ENCODE peak calls at places on chromosomes 5 and 9, in five cellular contexts. F is fibroblast of lung; A is CD4-positive, CD25-positive, alpha-beta regulatory T cell; O is choroid plexus epithelial cell; H is GM23248. D is an unnamed sample.
A peak's percentile ranks its signal among the peaks of the same experiment; 100 is the strongest.

GRCh38 chr5:145228564-145228963 is 606.6 kb downstream of the PRELID2 start:
- DNase-seq in F (no peak), O (no peak), A (no peak), H (no peak), D (no peak)

GRCh38 chr5:177309351-177310191 is 2.1 kb downstream of the MXD3 start:
- DNase-seq in H (peak; percentile 72), O (peak; percentile 81), A (peak; percentile 64), F (peak; percentile 58), D (peak; percentile 66)

GRCh38 chr5:54013556-54014157 is 296.7 kb downstream of the ARL15 start:
- DNase-seq in A (no peak), H (peak; percentile 95), O (peak; percentile 94), F (peak; percentile 89), D (no peak)

GRCh38 chr9:108691614-108692013 is 164.2 kb downstream of the ACTL7B start:
- DNase-seq in F (no peak), O (no peak), A (no peak), H (no peak), D (no peak)

GRCh38 chr5:61051267-61051666 is 106.3 kb downstream of the NDUFAF2 start:
- DNase-seq in A (no peak), F (peak; percentile 72), O (peak; percentile 74), H (peak; percentile 65), D (no peak)

GRCh38 chr5:7815757-7816534 is 35.0 kb downstream of the CFAP90 start:
- DNase-seq in A (peak; percentile 23), H (peak; percentile 81), O (peak; percentile 81), F (peak; percentile 61), D (peak; percentile 15)

GRCh38 chr5:14405267-14405666 is 176.3 kb upstream of the OTULINL start:
- DNase-seq in O (no peak), F (peak; percentile 62), A (no peak), H (no peak), D (no peak)

GRCh38 chr5:126921471-126922091 is 108.8 kb downstream of the MARCHF3 start:
- DNase-seq in O (no peak), F (no peak), H (no peak), A (no peak), D (no peak)

GRCh38 chr5:106311230-106311629 is 1359.5 kb downstream of the EFNA5 start:
- DNase-seq in F (peak; percentile 44), H (no peak), A (no peak), O (peak; percentile 87), D (no peak)

GRCh38 chr5:141313711-141314110 is 6.9 kb downstream of the TAF7 start:
- DNase-seq in F (no peak), O (no peak), H (no peak), A (no peak), D (no peak)

GRCh38 chr9:129798973-129799372 is 4.0 kb upstream of the TOR1B start:
- DNase-seq in H (no peak), A (no peak), O (no peak), F (no peak), D (no peak)

GRCh38 chr5:37837101-37838032 is 2.5 kb downstream of the GDNF start:
- DNase-seq in H (peak; percentile 95), O (peak; percentile 80), F (peak; percentile 74), A (no peak), D (peak; percentile 37)

GRCh38 chr9:83670381-83670780 is 37.4 kb downstream of the UBQLN1 start:
- DNase-seq in O (no peak), H (no peak), F (no peak), A (no peak), D (no peak)

GRCh38 chr9:105259731-105260612 is 15.5 kb downstream of the SLC44A1 start:
- DNase-seq in A (no peak), O (no peak), H (no peak), F (peak; percentile 9), D (no peak)

GRCh38 chr5:168328804-168329203 is 37.4 kb downstream of the WWC1 start:
- DNase-seq in A (no peak), O (peak; percentile 50), H (no peak), F (no peak), D (no peak)

GRCh38 chr5:81247441-81247972 is 14.4 kb downstream of the CKMT2 start:
- DNase-seq in A (no peak), O (peak; percentile 55), H (peak; percentile 50), F (peak; percentile 84), D (no peak)

GRCh38 chr5:430214-430925 is 12.6 kb upstream of the EXOC3 start:
- DNase-seq in O (no peak), A (no peak), F (no peak), H (no peak), D (no peak)

GRCh38 chr9:101269596-101270324 is 115.0 kb downstream of the BAAT start:
- DNase-seq in A (no peak), F (no peak), O (no peak), H (no peak), D (no peak)

GRCh38 chr5:17374973-17375844 is 122.8 kb upstream of the TAF11L2 start:
- DNase-seq in F (peak; percentile 66), H (peak; percentile 26), O (peak; percentile 60), A (no peak), D (no peak)

GRCh38 chr5:157215826-157216167 is 35.2 kb downstream of the ITK start:
- DNase-seq in F (no peak), O (no peak), H (no peak), A (no peak), D (no peak)
- H3K4me3 ChIP-seq in F (no peak overlapping the region), O (no peak overlapping the region), H (no peak overlapping the region), A (peak overlapping the region; percentile 56), D (no peak overlapping the region)

GRCh38 chr9:17829812-17830385 is 251.0 kb downstream of the SH3GL2 start:
- DNase-seq in H (no peak), F (no peak), O (no peak), A (no peak), D (no peak)

GRCh38 chr9:17824927-17825659 is 246.2 kb downstream of the SH3GL2 start:
- DNase-seq in H (no peak), A (no peak), O (no peak), F (no peak), D (no peak)

DNA sequence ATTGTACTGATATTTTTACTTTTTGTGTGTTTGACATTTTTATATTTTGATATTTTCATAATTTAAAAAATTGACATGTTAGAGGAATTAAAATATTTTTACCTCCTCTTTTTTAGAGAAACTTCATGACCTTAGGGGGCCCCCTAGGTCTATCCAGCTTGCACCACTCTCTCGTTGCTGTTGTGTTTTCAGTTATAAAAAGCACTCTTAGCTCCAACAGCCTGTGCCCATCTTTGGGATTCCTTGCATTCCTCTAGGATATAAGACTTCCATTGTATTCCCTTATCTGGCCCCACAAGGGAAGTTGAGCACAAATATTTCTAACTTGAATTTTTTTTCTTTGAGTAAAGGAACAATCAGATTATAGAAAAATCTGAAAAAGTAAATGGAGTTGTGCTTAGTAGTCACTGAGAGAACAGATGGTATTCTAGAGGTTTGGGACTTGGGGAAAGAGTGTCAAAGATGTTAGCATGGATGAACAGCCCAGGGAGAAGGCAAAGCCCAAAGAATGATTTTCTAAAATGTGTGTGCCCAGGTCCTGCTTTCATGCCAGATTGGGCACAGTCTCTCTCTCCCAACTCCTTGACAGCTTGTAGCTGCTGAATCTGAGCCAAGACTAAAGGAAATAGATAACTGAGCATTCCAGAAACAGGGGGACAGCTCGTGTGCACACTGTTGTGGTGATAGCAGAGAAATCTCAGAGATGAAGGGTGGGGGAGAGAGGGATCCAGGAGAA is 245.5 kb downstream of the SH3GL2 start:
- DNase-seq in F (peak; percentile 43), A (no peak), O (peak; percentile 7), H (no peak), D (no peak)
- H3K4me3 ChIP-seq in F (no peak overlapping the region), A (no peak overlapping the region), O (no peak overlapping the region), H (no peak overlapping the region), D (no peak overlapping the region)

DNA sequence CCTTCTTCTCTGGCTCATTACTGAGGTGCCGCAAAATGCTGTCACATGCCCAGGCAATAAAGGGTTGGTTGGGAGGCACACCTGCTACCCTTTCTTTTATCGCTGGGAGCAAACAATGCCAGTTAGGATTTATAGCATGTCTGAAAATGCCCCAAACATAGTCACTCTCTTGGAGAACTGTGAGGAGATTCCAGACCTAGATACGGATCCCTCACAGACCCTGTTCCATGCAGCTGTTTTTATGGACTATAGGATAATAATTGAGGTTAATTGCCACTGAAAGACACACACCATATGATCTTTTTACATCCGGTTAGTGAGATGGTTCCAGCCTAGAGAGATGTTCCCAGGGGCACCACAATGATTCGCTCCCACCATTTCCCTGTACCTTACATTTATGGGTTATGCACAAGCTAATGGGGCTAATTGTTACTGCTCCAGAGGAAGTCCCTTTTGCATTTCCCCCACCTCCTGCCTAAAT is 318.1 kb downstream of the PIK3R1 start:
- DNase-seq in O (no peak), A (no peak), F (no peak), H (no peak), D (no peak)
- H3K4me3 ChIP-seq in O (no peak overlapping the region), A (no peak overlapping the region), F (no peak overlapping the region), H (no peak overlapping the region), D (no peak overlapping the region)

GRCh38 chr5:139668064-139668880 is 20.1 kb downstream of the CXXC5 start:
- DNase-seq in F (peak; percentile 58), A (peak; percentile 27), H (peak; percentile 72), O (no peak), D (no peak)

GRCh38 chr5:139670369-139671095 is 22.4 kb downstream of the CXXC5 start:
- DNase-seq in F (peak; percentile 73), A (no peak), H (no peak), O (no peak), D (peak; percentile 88)

GRCh38 chr5:139669681-139670368 is 21.7 kb downstream of the CXXC5 start:
- DNase-seq in A (peak; percentile 21), H (no peak), O (no peak), F (no peak), D (peak; percentile 64)

GRCh38 chr5:139667730-139668063 is 19.5 kb downstream of the CXXC5 start:
- DNase-seq in F (peak; percentile 70), O (no peak), H (peak; percentile 87), A (no peak), D (no peak)

DNA sequence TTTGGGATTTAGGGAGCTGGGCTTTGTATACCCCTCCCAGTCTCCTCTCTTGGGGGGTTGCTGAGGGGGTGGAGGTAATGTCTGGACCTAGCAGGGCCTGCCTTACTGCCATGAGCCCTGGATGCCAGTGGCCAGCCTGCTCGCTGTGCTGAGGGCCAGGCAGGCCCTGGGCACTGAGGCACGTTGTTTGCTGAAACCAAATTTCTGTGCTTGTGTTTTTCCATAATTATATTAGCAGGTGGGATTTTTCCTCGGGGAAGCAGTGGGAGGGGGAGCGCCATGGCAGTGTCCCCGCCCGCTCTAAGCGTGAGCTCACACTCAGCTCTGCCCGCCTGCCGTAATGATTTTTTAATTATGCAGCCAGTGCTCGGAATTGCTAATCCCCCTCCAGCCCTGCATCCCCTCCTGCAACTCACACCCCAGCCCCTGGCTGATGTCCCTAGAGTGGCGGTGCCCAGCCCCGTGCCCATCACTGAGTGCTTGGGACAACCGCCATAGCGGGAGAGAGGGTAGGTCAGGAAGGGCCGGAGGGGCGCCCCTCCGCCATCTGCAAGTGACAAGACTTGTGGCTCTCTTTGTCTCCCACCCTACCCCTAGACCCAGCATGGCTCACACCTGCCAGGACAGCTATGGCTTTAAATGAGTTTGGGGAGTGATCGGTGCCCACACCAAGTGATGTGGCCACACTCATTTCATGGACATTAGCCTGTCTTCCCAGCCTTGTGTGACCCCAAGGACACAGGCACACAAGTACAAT is 21.0 kb downstream of the CXXC5 start:
- DNase-seq in H (no peak), O (no peak), F (no peak), A (no peak), D (no peak)
- H3K4me3 ChIP-seq in H (peak overlapping the region; percentile 64), O (no peak overlapping the region), F (no peak overlapping the region), A (peak overlapping the region; percentile 57), D (peak overlapping the region; percentile 49)

GRCh38 chr9:91586282-91586681 is 162.7 kb upstream of the NFIL3 start:
- DNase-seq in F (no peak), A (no peak), O (no peak), H (no peak), D (no peak)
- H3K4me3 ChIP-seq in F (no peak overlapping the region), A (no peak overlapping the region), O (no peak overlapping the region), H (no peak overlapping the region), D (no peak overlapping the region)

GRCh38 chr9:21777701-21778100 is 24.7 kb upstream of the MTAP start:
- DNase-seq in F (peak; percentile 97), H (peak; percentile 89), O (peak; percentile 71), A (no peak), D (no peak)
- H3K4me3 ChIP-seq in F (no peak overlapping the region), H (peak overlapping the region; percentile 23), O (no peak overlapping the region), A (peak overlapping the region; percentile 58), D (no peak overlapping the region)

D was measured in Jurkat, Clone E6-1.